ENCODE peak calls at places on chromosomes 1 and 21, in ten cellular contexts. U is AG04450; B is activated T-helper 9 cell treated with anti-CD3 and anti-CD28 coated beads, Interleukin-2, amount 50 U/mL, for 16 hours; H is stimulated activated CD8-positive, alpha-beta memory T cell treated with anti-CD3 and anti-CD28 coated beads, Interleukin-4, amount 100 ng/mL, for 4 hours; I is stimulated activated CD4-positive, alpha-beta T cell treated with anti-CD3 and anti-CD28 coated beads, Interleukin-1b, Interleukin-23, amount 100 ng/mL, for 48 hours; J is HL-60; P is skeletal muscle cell; E is fibroblast of pulmonary artery; A is Right ventricle myocardium inferior; F is Ammon's horn. X is an unnamed sample.

GRCh38 chr1:44053394-44053793 is 22.1 kb upstream of the SLC6A9 start:
- DNase-seq in A (no peak), I (no peak), J (no peak), F (no peak), U (no peak), H (no peak), P (no peak), B (no peak), E (no peak), X (no peak)

GRCh38 chr1:109252167-109252892 is 3.0 kb downstream of the CELSR2 start:
- DNase-seq in E (no peak), F (no peak), U (no peak), H (no peak), P (no peak), B (no peak), A (peak), J (no peak), I (no peak), X (no peak)

GRCh38 chr1:27655151-27655929 is 16.7 kb downstream of the IFI6 start:
- DNase-seq in U (no peak), A (no peak), P (no peak), E (no peak), J (peak), H (no peak), F (no peak), I (no peak), B (no peak), X (no peak)

GRCh38 chr21:44433791-44434567 is 21.3 kb upstream of the LRRC3 start:
- DNase-seq in H (no peak), J (no peak), U (no peak), B (no peak), F (no peak), P (no peak), E (no peak), A (peak), I (no peak), X (no peak)

GRCh38 chr1:201702936-201703335 is 126.0 kb upstream of the IPO9 start:
- DNase-seq in I (no peak), E (no peak), H (no peak), P (no peak), U (no peak), J (no peak), B (no peak), F (peak), A (no peak), X (no peak)

GRCh38 chr1:180230791-180231505 is 884 bp downstream of the LHX4 start:
- DNase-seq in P (no peak), F (no peak), A (no peak), H (no peak), E (peak), I (no peak), J (peak), B (no peak), U (no peak), X (no peak)

GRCh38 chr1:31837441-31838158 is 21.8 kb upstream of the SPOCD1 start:
- DNase-seq in E (no peak), H (no peak), U (no peak), P (no peak), A (no peak), B (no peak), J (no peak), I (no peak), F (no peak), X (no peak)

GRCh38 chr1:44284184-44284583 is 70.9 kb downstream of the ERI3 start:
- DNase-seq in F (no peak), B (no peak), U (no peak), E (no peak), H (no peak), P (no peak), J (no peak), I (no peak), A (no peak), X (no peak)

GRCh38 chr1:9402256-9402616 is 109.5 kb downstream of the SPSB1 start:
- DNase-seq in A (no peak), J (no peak), B (no peak), U (no peak), H (no peak), I (no peak), E (no peak), P (no peak), F (no peak), X (no peak)

GRCh38 chr1:63329621-63330330 is 7.4 kb downstream of the FOXD3 start:
- DNase-seq in U (no peak), F (no peak), P (no peak), I (no peak), J (no peak), A (no peak), E (no peak), H (no peak), B (no peak), X (no peak)

GRCh38 chr1:226973371-226973897 is 33.3 kb downstream of the COQ8A start:
- DNase-seq in F (no peak), H (no peak), I (no peak), B (no peak), E (no peak), A (peak), P (peak), U (no peak), J (no peak), X (no peak)

GRCh38 chr1:43648448-43648847 is 1.5 kb upstream of the KDM4A start:
- DNase-seq in F (no peak), J (peak), H (no peak), E (no peak), B (no peak), U (no peak), A (no peak), P (no peak), I (no peak), X (no peak)

GRCh38 chr1:224727351-224727750 is 111.2 kb downstream of the CNIH3 start:
- DNase-seq in U (no peak), B (no peak), E (no peak), P (no peak), H (no peak), J (no peak), F (no peak), A (no peak), I (no peak), X (no peak)

GRCh38 chr1:243738020-243738419 is 112.0 kb downstream of the AKT3 start:
- DNase-seq in F (peak), A (no peak), I (no peak), P (no peak), E (no peak), B (no peak), U (no peak), H (no peak), J (no peak), X (no peak)

GRCh38 chr1:82565546-82565945 is 764.8 kb downstream of the ADGRL2 start:
- DNase-seq in B (no peak), H (no peak), J (no peak), E (peak), U (no peak), F (peak), A (no peak), P (peak), I (no peak), X (peak)

GRCh38 chr1:52237430-52237829 is 95.5 kb downstream of the ZFYVE9 start:
- DNase-seq in A (no peak), I (no peak), U (peak), E (peak), B (no peak), J (peak), P (peak), H (no peak), F (no peak), X (peak)

GRCh38 chr1:27361553-27361952 is 5.2 kb downstream of the MAP3K6 start:
- DNase-seq in F (no peak), P (no peak), J (no peak), I (no peak), A (peak), E (no peak), B (no peak), U (no peak), H (no peak), X (no peak)

GRCh38 chr1:97603776-97604175 is 317.1 kb downstream of the DPYD start:
- DNase-seq in U (peak), A (no peak), H (no peak), B (no peak), E (peak), J (no peak), F (no peak), P (no peak), I (no peak), X (peak)

GRCh38 chr1:208165659-208166058 is 78.5 kb downstream of the PLXNA2 start:
- DNase-seq in J (no peak), I (no peak), E (no peak), B (no peak), P (peak), H (no peak), A (no peak), U (no peak), F (peak), X (no peak)

GRCh38 chr1:228142616-228143203 is 2.6 kb downstream of the GUK1 start:
- DNase-seq in A (peak), P (no peak), U (no peak), E (no peak), J (no peak), B (no peak), F (no peak), H (no peak), I (no peak), X (no peak)

GRCh38 chr1:25617626-25618432 is 1.2 kb downstream of the MAN1C1 start:
- DNase-seq in U (no peak), A (peak), E (no peak), P (no peak), F (peak), B (no peak), J (peak), H (no peak), I (no peak), X (no peak)

GRCh38 chr21:32371913-32372314 is 20.9 kb downstream of the URB1 start:
- DNase-seq in E (peak), F (no peak), U (peak), A (no peak), J (no peak), B (no peak), I (no peak), P (peak), H (no peak), X (no peak)

GRCh38 chr1:26067432-26067911 is at the start of gene TRIM63:
- DNase-seq in E (no peak), I (no peak), A (no peak), H (no peak), B (no peak), F (no peak), J (no peak), U (no peak), P (peak), X (no peak)